ENCODE peak calls at places on chromosome 9, in five cellular contexts. K is HCT116, E is neural progenitor cell, G is fibroblast of lung, V is PC-3. J is an unnamed sample.

GRCh38 chr9:131394464-131395026 is 659 bp downstream of the PRRC2B start:
- DNase-seq in K (no peak), E (peak; percentile 72), G (peak; percentile 51), V (no peak), J (no peak)

GRCh38 chr9:15999422-16000339 is 446.8 kb downstream of the CCDC171 start:
- DNase-seq in K (peak; percentile 48), E (no peak), G (peak; percentile 87), V (peak; percentile 88), J (peak; percentile 60)

GRCh38 chr9:124527781-124528180 is 20.6 kb upstream of the NR5A1 start:
- DNase-seq in K (no peak), E (no peak), G (peak; percentile 14), V (peak; percentile 10), J (peak; percentile 92)

GRCh38 chr9:117458066-117458465 is 43.2 kb upstream of the ASTN2 start:
- DNase-seq in K (no peak), E (no peak), G (no peak), V (no peak), J (no peak)

GRCh38 chr9:124054671-124055212 is 43.2 kb downstream of the LHX2 start:
- DNase-seq in K (no peak), E (no peak), G (peak; percentile 85), V (peak; percentile 84), J (peak; percentile 73)

GRCh38 chr9:90965911-90966290 is 164.3 kb downstream of the SYK start:
- DNase-seq in K (no peak), E (no peak), G (no peak), V (peak; percentile 4), J (no peak)

GRCh38 chr9:126125177-126125576 is 201.5 kb upstream of the MVB12B start:
- DNase-seq in K (no peak), E (no peak), G (no peak), V (no peak), J (no peak)

GRCh38 chr9:34512131-34513078 is 10.4 kb downstream of the ENHO start:
- DNase-seq in K (no peak), E (no peak), G (no peak), V (no peak), J (no peak)

GRCh38 chr9:90966475-90967150 is 165.0 kb downstream of the SYK start:
- DNase-seq in K (no peak), E (no peak), G (peak; percentile 44), V (peak; percentile 42), J (no peak)

GRCh38 chr9:104970588-104970987 is 42.6 kb upstream of the ABCA1 start:
- DNase-seq in K (no peak), E (no peak), G (peak; percentile 19), V (no peak), J (no peak)

GRCh38 chr9:95379630-95380029 is 62.1 kb upstream of the FANCC start:
- DNase-seq in K (no peak), E (no peak), G (no peak), V (no peak), J (no peak)

GRCh38 chr9:18072967-18073366 is 401.0 kb upstream of the ADAMTSL1 start:
- DNase-seq in K (no peak), E (no peak), G (no peak), V (no peak), J (no peak)

GRCh38 chr9:86368871-86369521 is 14.8 kb upstream of the TUT7 start:
- DNase-seq in K (no peak), E (no peak), G (peak; percentile 96), V (peak; percentile 72), J (peak; percentile 78)

GRCh38 chr9:13721481-13722235 is 442.2 kb upstream of the MPDZ start:
- DNase-seq in K (no peak), E (no peak), G (peak; percentile 51), V (peak; percentile 39), J (no peak)

GRCh38 chr9:130039504-130040147 is 3.4 kb downstream of the FNBP1 start:
- DNase-seq in K (no peak), E (peak; percentile 38), G (no peak), V (peak; percentile 12), J (no peak)

GRCh38 chr9:5869315-5870019 is 21.2 kb upstream of the MLANA start:
- DNase-seq in K (peak; percentile 8), E (peak; percentile 20), G (no peak), V (peak; percentile 23), J (no peak)
- H2AFZ ChIP-seq in K (peak overlapping the region; percentile 10), E (peak overlapping the region; percentile 79), G (no peak overlapping the region), V (no peak overlapping the region), J (no peak overlapping the region)

GRCh38 chr9:38118862-38119435 is 49.9 kb upstream of the SHB start:
- DNase-seq in K (no peak), E (no peak), G (no peak), V (no peak), J (no peak)

GRCh38 chr9:38114905-38115304 is 45.9 kb upstream of the SHB start:
- DNase-seq in K (no peak), E (no peak), G (no peak), V (no peak), J (no peak)

GRCh38 chr9:38120961-38121360 is 51.9 kb upstream of the SHB start:
- DNase-seq in K (no peak), E (no peak), G (no peak), V (no peak), J (no peak)

GRCh38 chr9:38117646-38118045 is 48.6 kb upstream of the SHB start:
- DNase-seq in K (no peak), E (no peak), G (no peak), V (no peak), J (no peak)

GRCh38 chr9:38119570-38119969 is 50.5 kb upstream of the SHB start:
- DNase-seq in K (no peak), E (no peak), G (no peak), V (peak; percentile 78), J (no peak)
- H3K4me2 ChIP-seq in K (no peak overlapping the region), E (no peak overlapping the region), G (no peak overlapping the region), V (peak overlapping the region; percentile 39), J (peak overlapping the region; percentile 13)

GRCh38 chr9:37587521-37587920 is 4.9 kb downstream of the TOMM5 start:
- DNase-seq in K (no peak), E (no peak), G (no peak), V (no peak), J (no peak)

GRCh38 chr9:37583522-37584121 is 7.4 kb upstream of the FBXO10 start:
- DNase-seq in K (no peak), E (no peak), G (no peak), V (no peak), J (no peak)

GRCh38 chr9:37582548-37583157 is 6.5 kb upstream of the FBXO10 start:
- DNase-seq in K (peak; percentile 42), E (peak; percentile 55), G (peak; percentile 83), V (peak; percentile 67), J (no peak)
- H2AFZ ChIP-seq in K (no peak overlapping the region), E (no peak overlapping the region), G (no peak overlapping the region), V (no peak overlapping the region), J (no peak overlapping the region)

GRCh38 chr9:121399883-121400607 is 30.0 kb upstream of the STOM start:
- DNase-seq in K (peak; percentile 74), E (peak; percentile 77), G (peak; percentile 85), V (peak; percentile 79), J (peak; percentile 68)
- H3K4me2 ChIP-seq in K (peak overlapping the region; percentile 53), E (no peak overlapping the region), G (peak overlapping the region; percentile 25), V (peak overlapping the region; percentile 37), J (no peak overlapping the region)

GRCh38 chr9:88754452-88754851 is 219.5 kb downstream of the NXNL2 start:
- DNase-seq in K (no peak), E (no peak), G (no peak), V (no peak), J (no peak)
- H2AFZ ChIP-seq in K (no peak overlapping the region), E (no peak overlapping the region), G (no peak overlapping the region), V (no peak overlapping the region), J (no peak overlapping the region)

GRCh38 chr9:134525841-134526797 is 115.5 kb upstream of the COL5A1 start:
- DNase-seq in K (no peak), E (no peak), G (peak; percentile 29), V (no peak), J (no peak)
- H3K4me2 ChIP-seq in K (no peak overlapping the region), E (no peak overlapping the region), G (peak overlapping the region; percentile 59), V (no peak overlapping the region), J (no peak overlapping the region)

DNA sequence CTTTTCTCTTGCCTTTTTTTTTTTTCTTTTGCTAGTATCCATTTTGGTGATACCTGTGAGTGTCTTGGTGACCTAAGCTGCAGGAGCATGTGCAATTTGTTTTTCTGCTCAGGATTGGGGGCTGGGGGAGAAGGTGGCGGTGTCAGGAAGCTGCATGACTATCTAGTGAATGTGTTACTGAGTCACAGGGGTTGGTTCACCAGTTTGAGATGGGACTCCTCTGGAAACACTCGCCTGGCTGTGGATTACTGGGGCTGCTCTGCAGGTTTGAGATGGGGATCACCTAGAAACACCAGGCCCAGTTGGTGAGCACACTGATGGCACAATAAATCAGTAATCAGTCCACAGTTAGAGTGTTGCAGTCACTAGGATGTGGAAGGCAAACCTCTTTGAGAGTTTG is 447.9 kb downstream of the SPATA31D1 start:
- DNase-seq in K (no peak), E (no peak), G (no peak), V (peak; percentile 62), J (no peak)
- H2AFZ ChIP-seq in K (no peak overlapping the region), E (no peak overlapping the region), G (no peak overlapping the region), V (no peak overlapping the region), J (no peak overlapping the region)

DNA sequence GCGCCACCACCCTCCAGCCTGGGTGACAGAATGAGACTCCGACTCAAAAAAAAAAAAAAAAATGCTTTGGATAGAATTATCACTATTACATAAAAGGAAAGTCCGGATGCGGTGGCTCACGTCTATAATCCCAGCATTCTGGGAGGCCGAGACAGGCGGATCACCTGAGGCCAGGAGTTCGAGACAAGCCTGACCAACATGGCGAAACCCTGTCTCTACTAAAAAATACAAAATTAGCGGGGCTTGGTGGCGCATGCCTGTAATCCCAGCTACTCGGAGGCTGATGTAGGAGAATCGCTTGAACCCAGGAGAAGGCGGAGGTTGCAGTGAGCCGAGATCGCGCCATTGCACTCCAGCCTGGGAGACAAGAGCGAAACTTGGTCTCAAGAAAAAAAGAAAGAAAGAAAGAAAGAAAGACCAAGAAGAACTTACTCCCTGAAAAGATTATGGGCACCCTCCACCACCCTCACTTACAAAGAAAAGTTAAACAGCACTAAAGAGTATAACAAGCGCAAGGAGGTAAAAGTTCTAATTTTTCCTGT is 17.8 kb downstream of the CDKN2A start:
- DNase-seq in K (no peak), E (no peak), G (no peak), V (no peak), J (no peak)
- H3K4me2 ChIP-seq in K (peak overlapping the region; percentile 86), E (no peak overlapping the region), G (no peak overlapping the region), V (no peak overlapping the region), J (peak overlapping the region; percentile 98)

J was measured in PC-9.